ENCODE peak calls at places on chromosomes 4 and X, in four cellular contexts. Y, F, X and O are unnamed samples.

GRCh38 chr4:103032575-103032974 is 13.1 kb upstream of the SLC9B1 start:
- DNase-seq in Y (peak), F (no peak), X (no peak), O (peak)

GRCh38 chr4:145736241-145736831 is 56.4 kb downstream of the C4orf51 start:
- DNase-seq in Y (no peak), F (peak), X (peak), O (peak)

GRCh38 chr4:168645933-168646768 is 149.3 kb downstream of the PALLD start:
- DNase-seq in Y (no peak), F (no peak), X (no peak), O (no peak)

GRCh38 chr4:100075486-100076270 is 114.6 kb downstream of the DDIT4L start:
- DNase-seq in Y (no peak), F (no peak), X (no peak), O (no peak)

GRCh38 chrX:38061335-38061734 is 55.0 kb downstream of the SYTL5 start:
- DNase-seq in Y (peak), F (no peak), X (no peak), O (no peak)

GRCh38 chrX:2682582-2683177 is 8.4 kb upstream of the CD99 start:
- DNase-seq in Y (peak), F (no peak), X (no peak), O (no peak)

GRCh38 chr4:6273661-6273990 is 4.0 kb downstream of the WFS1 start:
- DNase-seq in Y (no peak), F (no peak), X (no peak), O (no peak)

GRCh38 chr4:1907848-1908525 is 36.8 kb downstream of the NSD2 start:
- DNase-seq in Y (no peak), F (no peak), X (no peak), O (no peak)

GRCh38 chrX:65406532-65406931 is 128.1 kb downstream of the LAS1L start:
- DNase-seq in Y (no peak), F (no peak), X (no peak), O (no peak)

GRCh38 chrX:53284684-53285447 is 3.5 kb upstream of the IQSEC2 start:
- DNase-seq in Y (peak), F (peak), X (peak), O (peak)

GRCh38 chr4:146661368-146661767 is 22.7 kb downstream of the POU4F2 start:
- DNase-seq in Y (no peak), F (no peak), X (no peak), O (no peak)

GRCh38 chr4:7680731-7681130 is 246.0 kb upstream of the PSAPL1 start:
- DNase-seq in Y (no peak), F (no peak), X (no peak), O (no peak)

GRCh38 chr4:68175562-68176155 is 46.0 kb upstream of the TMPRSS11F start:
- DNase-seq in Y (peak), F (peak), X (peak), O (peak)

GRCh38 chr4:113397114-113397701 is 347.8 kb downstream of the ANK2 start:
- DNase-seq in Y (peak), F (peak), X (no peak), O (no peak)

GRCh38 chr4:88147799-88148217 is 10.6 kb downstream of the ABCG2 start:
- DNase-seq in Y (no peak), F (no peak), X (no peak), O (no peak)

DNA sequence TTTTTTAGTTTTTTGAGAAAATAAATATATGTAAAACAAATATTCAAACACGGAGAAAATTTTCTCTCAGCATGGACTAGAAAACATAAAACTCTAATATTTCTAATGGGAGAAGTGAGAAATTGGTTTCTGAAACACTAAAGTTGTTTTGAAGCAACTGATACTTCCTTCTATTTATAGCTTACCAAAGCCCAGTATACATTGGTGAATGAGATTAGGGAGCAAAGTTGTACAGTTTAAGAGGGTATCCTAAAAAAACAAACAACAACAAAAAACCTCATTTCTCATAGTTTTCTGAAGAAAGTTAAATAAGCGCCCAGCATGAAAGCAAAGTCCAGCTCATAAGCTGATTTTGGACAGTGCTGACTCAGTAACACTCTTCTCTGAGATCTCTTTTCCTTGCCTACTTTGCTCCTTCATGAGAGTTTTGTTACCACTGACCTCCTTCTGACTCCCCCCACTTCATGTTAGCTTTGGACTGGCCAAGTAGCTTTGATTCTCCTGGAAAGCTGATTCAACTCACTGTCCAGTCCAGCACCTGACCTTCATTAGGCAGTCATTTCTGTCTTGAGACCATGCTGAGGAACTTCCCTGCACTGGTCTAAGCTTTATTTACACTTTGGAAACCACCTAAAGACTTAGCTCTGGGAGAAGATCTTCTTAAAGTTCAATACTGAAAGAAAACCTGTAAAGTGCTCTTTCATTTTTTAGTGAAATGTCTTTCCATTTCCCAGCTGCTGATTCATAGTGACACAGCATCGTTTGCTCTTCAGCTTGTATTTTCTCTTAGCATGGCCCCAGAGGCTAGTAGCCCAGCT is 21.8 kb upstream of the P2RY10 start:
- DNase-seq in Y (no peak), F (no peak), X (no peak), O (no peak)
- TF ChIP-seq POLR2A in Y (no peak), F (no peak), X (no peak), O (no peak)

GRCh38 chr4:47736555-47736954 is 101.3 kb downstream of the CORIN start:
- DNase-seq in Y (no peak), F (no peak), X (no peak), O (peak)
- TF ChIP-seq POLR2A in Y (no peak), F (no peak), X (no peak), O (no peak)

GRCh38 chr4:138449938-138450337 is 207.8 kb upstream of the SLC7A11 start:
- DNase-seq in Y (no peak), F (no peak), X (no peak), O (no peak)

GRCh38 chr4:138450546-138450945 is 208.4 kb upstream of the SLC7A11 start:
- DNase-seq in Y (no peak), F (no peak), X (no peak), O (no peak)

GRCh38 chr4:138455097-138455496 is 212.9 kb upstream of the SLC7A11 start:
- DNase-seq in Y (no peak), F (no peak), X (no peak), O (no peak)

GRCh38 chr4:138451264-138451663 is 209.1 kb upstream of the SLC7A11 start:
- DNase-seq in Y (no peak), F (no peak), X (no peak), O (no peak)

DNA sequence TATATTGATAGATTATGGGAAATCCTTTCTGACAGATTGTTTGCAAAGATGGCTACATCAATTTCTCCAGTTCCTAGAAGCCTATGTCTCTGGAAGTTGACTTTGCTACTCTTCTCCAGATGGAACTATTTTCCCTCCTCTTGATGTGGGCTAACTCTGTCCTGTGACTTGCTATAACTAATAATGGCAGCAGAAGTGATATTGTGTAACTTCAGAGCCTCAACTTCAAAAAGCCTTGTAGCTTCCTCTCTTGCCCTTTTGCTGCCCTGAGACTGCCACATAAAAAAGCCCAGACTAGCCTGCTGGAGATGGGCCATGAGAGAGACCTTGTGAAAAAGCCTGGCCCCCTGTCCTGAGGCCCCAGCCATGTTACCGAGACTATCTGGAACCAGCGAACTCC is 210.7 kb upstream of the SLC7A11 start:
- DNase-seq in Y (no peak), F (no peak), X (no peak), O (no peak)
- TF ChIP-seq POLR2A in Y (no peak), F (no peak), X (no peak), O (no peak)

DNA sequence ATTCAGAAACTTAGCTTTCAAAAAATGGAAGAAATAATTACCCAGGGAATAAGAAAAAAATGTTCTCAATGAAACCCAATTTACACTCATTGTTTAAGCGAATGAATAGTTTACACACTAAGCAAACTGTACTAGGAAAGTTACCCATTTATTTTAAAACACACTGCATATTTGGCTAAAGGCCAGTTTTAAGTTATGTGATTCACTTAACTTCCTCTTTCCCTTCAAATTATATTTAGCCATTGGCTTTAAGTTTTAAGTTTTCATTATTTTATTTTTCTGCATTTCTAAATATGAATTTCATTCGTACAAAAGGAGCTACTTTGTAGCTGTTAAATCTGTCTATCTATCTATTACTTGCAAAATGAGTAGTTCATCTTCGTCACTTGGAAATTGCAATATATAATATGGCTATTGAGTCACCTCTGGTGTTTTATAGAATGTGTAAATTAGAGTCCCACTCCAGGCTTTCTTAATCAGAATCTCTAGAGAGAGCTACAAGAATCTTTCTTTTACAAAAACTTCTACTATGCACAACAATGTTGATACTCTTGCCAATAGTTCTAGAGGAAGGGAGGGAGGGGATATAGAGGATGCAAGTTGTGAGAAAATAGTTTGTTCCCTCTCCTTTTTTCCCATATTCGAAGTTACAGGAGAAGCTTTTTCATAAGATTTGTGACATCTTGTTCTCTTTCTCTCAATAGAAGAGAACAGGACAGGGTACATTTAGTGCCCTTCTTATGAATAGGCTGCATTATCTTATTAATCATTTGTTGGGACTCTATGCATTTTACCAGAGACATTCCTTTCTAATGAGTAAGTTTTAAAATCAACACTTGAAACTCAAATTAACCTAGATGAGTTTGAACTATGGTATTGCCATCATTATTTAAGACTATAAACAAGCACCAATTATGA is 41.8 kb downstream of the SULT1B1 start:
- DNase-seq in Y (peak), F (no peak), X (no peak), O (no peak)
- TF ChIP-seq POLR2A in Y (no peak), F (no peak), X (no peak), O (no peak)

DNA sequence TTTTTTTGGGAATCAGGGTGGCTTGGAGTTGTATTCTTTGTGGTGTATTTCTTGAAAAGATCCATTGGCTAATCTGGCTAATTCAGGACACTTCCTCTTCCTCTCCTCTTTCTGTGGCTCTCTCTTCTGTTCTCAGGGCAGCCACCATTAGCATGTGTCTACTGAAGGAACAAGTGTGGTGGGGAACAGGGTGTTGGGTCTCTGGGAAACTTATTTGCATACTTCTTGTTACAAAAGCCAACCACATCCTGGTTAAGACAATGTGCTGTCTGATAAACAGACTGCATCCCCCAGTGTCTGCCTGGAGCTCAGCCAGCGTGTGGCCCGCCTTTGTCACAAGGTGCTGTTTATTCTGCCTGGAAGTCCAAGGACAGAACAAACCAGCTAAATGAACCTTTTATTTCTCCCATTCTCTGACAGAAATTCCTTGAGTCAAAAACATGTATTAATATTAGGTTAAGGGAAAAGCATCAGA is 203.4 kb downstream of the SPRY1 start:
- DNase-seq in Y (peak), F (peak), X (peak), O (peak)
- TF ChIP-seq POLR2A in Y (no peak), F (no peak), X (no peak), O (no peak)

DNA sequence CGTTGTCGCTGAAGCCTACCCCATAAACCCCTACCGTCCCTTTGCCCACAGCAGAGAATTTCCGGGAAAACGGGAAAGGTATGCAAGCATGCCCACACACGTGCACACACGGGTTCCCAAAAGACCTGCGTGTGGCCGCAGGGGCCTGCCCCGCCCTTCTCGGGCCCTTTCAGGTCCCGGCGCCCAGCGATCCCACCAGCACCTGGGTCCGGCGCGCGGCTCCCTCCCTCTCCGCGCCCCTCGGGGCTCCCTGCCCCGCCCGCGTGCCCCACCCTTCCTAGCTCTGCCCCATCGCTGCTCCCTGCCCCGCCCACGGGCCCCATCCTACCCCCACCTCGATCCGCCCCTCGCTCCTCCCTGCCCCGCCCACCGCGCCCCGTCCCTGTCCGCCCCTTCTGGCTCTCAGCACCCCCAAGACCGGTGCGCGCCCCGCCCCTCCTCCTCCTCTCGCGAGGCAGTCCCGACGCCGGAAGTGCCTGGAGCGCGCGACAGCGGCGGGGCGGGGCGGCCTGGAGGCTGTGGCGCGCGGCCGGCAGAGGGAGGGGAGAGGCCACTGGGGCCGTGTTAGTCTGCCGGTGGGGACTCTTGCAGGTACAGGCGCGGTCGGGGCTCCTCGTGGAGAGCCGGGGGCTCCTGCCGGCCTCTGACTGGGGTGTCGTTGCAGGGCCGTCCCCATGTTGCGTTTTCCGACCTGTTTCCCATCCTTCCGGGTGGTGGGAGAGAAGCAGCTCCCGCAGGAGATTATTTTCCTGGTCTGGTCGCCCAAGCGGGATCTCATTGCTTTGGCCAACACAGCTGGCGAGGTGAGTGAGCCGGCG is at the start of gene ANAPC4:
- DNase-seq in Y (peak), F (peak), X (peak), O (peak)
- TF ChIP-seq POLR2A in Y (no peak), F (peak), X (peak), O (peak)

GRCh38 chrX:153906126-153906917 is 1.8 kb downstream of the AVPR2 start:
- DNase-seq in Y (no peak), F (no peak), X (no peak), O (no peak)
- TF ChIP-seq POLR2A in Y (no peak), F (no peak), X (no peak), O (no peak)

GRCh38 chr4:39349326-39349725 is 16.8 kb downstream of the RFC1 start:
- DNase-seq in Y (no peak), F (no peak), X (no peak), O (no peak)

GRCh38 chr4:39348371-39349265 is 17.5 kb downstream of the RFC1 start:
- DNase-seq in Y (peak), F (no peak), X (no peak), O (no peak)

GRCh38 chr4:39353478-39354177 is 12.5 kb downstream of the RFC1 start:
- DNase-seq in Y (peak), F (no peak), X (no peak), O (no peak)

GRCh38 chr4:39357002-39357401 is 9.2 kb downstream of the RFC1 start:
- DNase-seq in Y (no peak), F (no peak), X (no peak), O (no peak)

GRCh38 chr4:39354178-39354503 is 12.0 kb downstream of the RFC1 start:
- DNase-seq in Y (no peak), F (no peak), X (no peak), O (no peak)
- TF ChIP-seq POLR2A in Y (no peak), F (no peak), X (no peak), O (no peak)